ENCODE peak calls at places on chromosomes 1 and 21, in six cellular contexts. F, C, J, V, O and A are unnamed samples.

GRCh38 chr1:246294263-246294662 is 212.8 kb downstream of the SMYD3 start:
- DNase-seq in C (no peak), O (no peak), F (no peak), J (no peak), V (no peak), A (no peak)

GRCh38 chr1:156839426-156840109 is 19.3 kb downstream of the INSRR start:
- DNase-seq in F (no peak), J (no peak), O (no peak), C (no peak), V (peak; percentile 44), A (no peak)

GRCh38 chr1:107936498-107937481 is 28.2 kb downstream of the VAV3 start:
- DNase-seq in V (peak; percentile 75), C (no peak), F (peak; percentile 27), O (no peak), J (peak; percentile 92), A (peak; percentile 96)

GRCh38 chr1:153384996-153385580 is 5.8 kb downstream of the S100A8 start:
- DNase-seq in V (no peak), J (no peak), O (no peak), F (no peak), C (no peak), A (no peak)

GRCh38 chr1:152495066-152495675 is 15.4 kb upstream of the LCE5A start:
- DNase-seq in V (no peak), F (no peak), C (no peak), J (peak; percentile 12), O (no peak), A (no peak)

GRCh38 chr1:41286486-41286885 is 44.4 kb upstream of the SCMH1 start:
- DNase-seq in J (no peak), V (no peak), O (no peak), F (no peak), C (no peak), A (no peak)

GRCh38 chr21:15604424-15604823 is 125.4 kb upstream of the USP25 start:
- DNase-seq in V (no peak), C (no peak), F (no peak), J (no peak), O (no peak), A (peak; percentile 69)

GRCh38 chr1:154745750-154746425 is 124.2 kb downstream of the KCNN3 start:
- DNase-seq in F (no peak), J (no peak), V (no peak), C (no peak), O (no peak), A (no peak)

GRCh38 chr21:45019076-45019886 is 55.1 kb upstream of the ADARB1 start:
- DNase-seq in F (no peak), V (peak; percentile 97), O (peak; percentile 30), C (no peak), J (no peak), A (peak; percentile 78)

GRCh38 chr1:33818071-33818470 is 45.8 kb upstream of the HMGB4 start:
- DNase-seq in F (no peak), C (no peak), J (no peak), V (no peak), O (no peak), A (no peak)

GRCh38 chr1:26690157-26690556 is 5.7 kb upstream of the ARID1A start:
- DNase-seq in F (no peak), J (peak; percentile 77), C (no peak), V (no peak), O (no peak), A (no peak)

GRCh38 chr21:42793774-42794173 is 85.6 kb downstream of the WDR4 start:
- DNase-seq in V (no peak), O (no peak), F (no peak), C (no peak), J (no peak), A (no peak)

GRCh38 chr1:76764638-76765572 is 102.4 kb upstream of the ST6GALNAC5 start:
- DNase-seq in O (no peak), J (no peak), V (no peak), F (no peak), C (no peak), A (peak; percentile 45)

GRCh38 chr1:180248731-180249681 is 18.9 kb downstream of the LHX4 start:
- DNase-seq in F (no peak), J (peak; percentile 14), C (no peak), O (no peak), V (peak; percentile 82), A (no peak)